ENCODE peak calls at places on chromosomes 16 and 17, in four cellular contexts. H, X, F and M are unnamed samples.
A peak's percentile ranks its signal among the peaks of the same experiment; 100 is the strongest.

GRCh38 chr17:82864721-82865240 is 25.0 kb upstream of the ZNF750 start:
- DNase-seq in H (no peak), X (no peak), F (no peak), M (no peak)

GRCh38 chr16:87496101-87496801 is 3.4 kb upstream of the ZCCHC14 start:
- DNase-seq in H (no peak), X (no peak), F (peak; percentile 8), M (no peak)

GRCh38 chr17:49779730-49780220 is 8.7 kb upstream of the KAT7 start:
- DNase-seq in H (peak; percentile 56), X (peak; percentile 40), F (no peak), M (peak; percentile 47)

GRCh38 chr16:73187163-73187562 is 139.2 kb upstream of the ZFHX3 start:
- DNase-seq in H (peak; percentile 36), X (no peak), F (no peak), M (no peak)

GRCh38 chr17:3920940-3921852 is 4.9 kb upstream of the P2RX1 start:
- DNase-seq in H (no peak), X (no peak), F (no peak), M (no peak)

GRCh38 chr16:22161999-22162657 is at the start of gene SDR42E2:
- DNase-seq in H (no peak), X (peak; percentile 90), F (no peak), M (peak; percentile 62)

GRCh38 chr16:5071681-5072333 is at the start of gene ALG1:
- DNase-seq in H (peak; percentile 83), X (peak; percentile 97), F (peak; percentile 65), M (peak; percentile 95)

GRCh38 chr16:23608194-23608593 is 12.1 kb upstream of the NDUFAB1 start:
- DNase-seq in H (no peak), X (no peak), F (no peak), M (no peak)

DNA sequence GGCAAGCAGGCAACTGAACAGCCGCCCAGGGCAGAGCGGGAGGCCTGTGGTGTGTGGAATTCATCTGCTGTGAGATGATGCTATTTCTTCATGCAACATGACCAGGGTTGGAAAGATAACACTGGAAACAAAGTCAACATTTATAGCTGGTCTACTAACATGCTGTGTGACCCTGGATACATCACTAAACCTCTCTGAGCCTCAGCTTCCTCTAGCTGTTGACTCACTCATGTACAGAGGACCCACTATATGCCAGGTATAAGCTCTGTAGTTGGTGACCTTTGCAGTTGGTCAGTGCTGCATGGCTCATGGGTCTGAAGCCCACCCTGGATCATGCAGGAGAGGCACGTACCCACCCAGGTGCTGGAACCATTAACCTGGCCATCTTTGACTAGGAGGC is 180.9 kb downstream of the ZNF423 start:
- DNase-seq in H (no peak), X (no peak), F (no peak), M (no peak)
- TF ChIP-seq FOXK2 in H (no peak), X (no peak), F (no peak), M (no peak)

DNA sequence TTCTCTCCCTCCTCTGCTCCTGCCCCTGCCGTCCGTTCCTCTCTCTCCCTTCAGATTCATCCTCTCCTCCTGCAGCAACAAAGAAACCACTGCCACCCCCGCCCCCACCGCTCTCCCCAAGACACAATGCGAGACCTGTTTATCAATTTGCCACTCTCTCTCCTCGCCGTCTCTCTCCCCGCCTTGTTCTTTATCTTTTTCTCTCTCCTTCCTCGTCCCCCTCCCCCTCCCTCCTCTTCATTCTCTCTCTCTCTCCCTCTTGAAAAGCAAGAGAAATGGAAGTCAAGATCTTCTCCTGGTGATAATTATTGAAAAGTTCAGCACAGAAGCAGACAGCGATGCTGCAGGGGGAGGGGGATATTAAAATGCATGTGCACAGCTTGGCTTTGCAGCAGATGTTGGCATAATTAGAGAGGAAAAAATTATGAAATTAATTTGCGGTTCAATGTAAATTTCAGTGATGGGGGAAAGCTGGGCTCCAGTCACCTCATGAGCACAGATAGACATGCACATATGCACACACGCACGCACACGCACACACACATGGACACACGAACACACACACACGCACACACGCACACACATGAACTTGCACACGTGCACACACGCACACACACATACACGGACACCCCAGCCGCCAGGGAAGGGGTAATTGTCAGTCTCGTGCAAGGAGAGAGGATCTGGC is 58.1 kb upstream of the CBFA2T3 start:
- DNase-seq in H (no peak), X (no peak), F (no peak), M (no peak)
- TF ChIP-seq FOXK2 in H (no peak), X (peak; percentile 67), F (no peak), M (no peak)

GRCh38 chr16:53121666-53122065 is 66.9 kb downstream of the CHD9 start:
- DNase-seq in H (no peak), X (no peak), F (no peak), M (no peak)

GRCh38 chr16:53123753-53124152 is 69.0 kb downstream of the CHD9 start:
- DNase-seq in H (no peak), X (no peak), F (no peak), M (no peak)

GRCh38 chr16:53126390-53126789 is 71.6 kb downstream of the CHD9 start:
- DNase-seq in H (no peak), X (no peak), F (no peak), M (no peak)

GRCh38 chr16:53115773-53116172 is 61.0 kb downstream of the CHD9 start:
- DNase-seq in H (no peak), X (no peak), F (no peak), M (no peak)

GRCh38 chr16:53121043-53121442 is 66.3 kb downstream of the CHD9 start:
- DNase-seq in H (no peak), X (no peak), F (no peak), M (no peak)
- TF ChIP-seq FOXK2 in H (no peak), X (no peak), F (no peak), M (no peak)

GRCh38 chr16:85856585-85856984 is 42.4 kb upstream of the IRF8 start:
- DNase-seq in H (no peak), X (no peak), F (no peak), M (no peak)
- TF ChIP-seq FOXK2 in H (no peak), X (no peak), F (no peak), M (no peak)

GRCh38 chr16:55832788-55833583 is at the start of gene CES1:
- DNase-seq in H (peak; percentile 94), X (no peak), F (no peak), M (no peak)

GRCh38 chr16:55832425-55832787 is 490 bp downstream of the CES1 start:
- DNase-seq in H (peak; percentile 10), X (no peak), F (no peak), M (no peak)

GRCh38 chr16:55835578-55835977 is 2.7 kb upstream of the CES1 start:
- DNase-seq in H (peak; percentile 73), X (no peak), F (no peak), M (no peak)

GRCh38 chr16:55834044-55834443 is 1.1 kb upstream of the CES1 start:
- DNase-seq in H (no peak), X (no peak), F (peak; percentile 31), M (no peak)

DNA sequence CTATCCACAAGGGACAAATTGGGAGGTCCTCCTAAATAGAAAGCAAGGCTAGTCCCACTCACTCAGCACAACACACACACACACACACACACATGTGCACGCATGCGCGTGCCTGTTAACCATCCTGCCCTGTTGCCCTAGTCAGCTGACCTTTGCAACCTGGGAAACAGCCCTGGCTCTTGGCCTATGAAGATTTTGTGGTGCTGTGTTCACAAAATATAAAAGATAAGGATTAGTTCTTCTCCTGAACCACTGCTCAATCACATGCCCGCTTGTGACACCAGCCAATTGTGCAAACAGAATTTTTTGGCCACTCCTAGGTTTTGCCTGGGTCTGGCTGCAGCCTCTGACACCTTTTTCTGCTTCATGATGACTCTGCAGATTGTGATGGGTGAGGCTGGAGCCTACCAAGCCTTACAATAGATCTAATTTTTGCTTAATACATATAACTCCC is 3.3 kb upstream of the CES1 start:
- DNase-seq in H (peak; percentile 50), X (no peak), F (no peak), M (no peak)
- TF ChIP-seq FOXK2 in H (no peak), X (no peak), F (no peak), M (no peak)

GRCh38 chr17:58997756-58998553 is 108.7 kb downstream of the TRIM37 start:
- DNase-seq in H (no peak), X (no peak), F (no peak), M (no peak)
- TF ChIP-seq FOXK2 in H (no peak), X (no peak), F (no peak), M (no peak)

GRCh38 chr17:67422887-67423286 is 45.8 kb downstream of the PITPNC1 start:
- DNase-seq in H (peak; percentile 35), X (no peak), F (no peak), M (no peak)

GRCh38 chr17:67425571-67426160 is 48.6 kb downstream of the PITPNC1 start:
- DNase-seq in H (no peak), X (no peak), F (no peak), M (no peak)

GRCh38 chr17:67417507-67417906 is 40.4 kb downstream of the PITPNC1 start:
- DNase-seq in H (no peak), X (no peak), F (no peak), M (no peak)

GRCh38 chr17:67420994-67421393 is 43.9 kb downstream of the PITPNC1 start:
- DNase-seq in H (no peak), X (no peak), F (no peak), M (no peak)

GRCh38 chr17:67421869-67422273 is 44.8 kb downstream of the PITPNC1 start:
- DNase-seq in H (peak; percentile 39), X (no peak), F (peak; percentile 61), M (no peak)
- TF ChIP-seq FOXK2 in H (no peak), X (no peak), F (no peak), M (no peak)

GRCh38 chr17:77124192-77124908 is 16.4 kb upstream of the SEC14L1 start:
- DNase-seq in H (no peak), X (no peak), F (no peak), M (no peak)

GRCh38 chr17:77126519-77126918 is 14.2 kb upstream of the SEC14L1 start:
- DNase-seq in H (no peak), X (no peak), F (no peak), M (no peak)

GRCh38 chr17:77127735-77128361 is 12.9 kb upstream of the SEC14L1 start:
- DNase-seq in H (no peak), X (peak; percentile 31), F (no peak), M (no peak)

GRCh38 chr17:77128895-77129567 is 11.7 kb upstream of the SEC14L1 start:
- DNase-seq in H (no peak), X (no peak), F (no peak), M (no peak)

GRCh38 chr17:77125432-77125901 is 15.3 kb upstream of the SEC14L1 start:
- DNase-seq in H (peak; percentile 67), X (no peak), F (no peak), M (no peak)
- TF ChIP-seq FOXK2 in H (no peak), X (no peak), F (no peak), M (no peak)